ENCODE peak calls at places on chromosomes 13 and 19, in seven cellular contexts. L is IMR-90, Z is cardiac muscle cell, F is cardiac fibroblast, J is tibial artery, N is PC-9, S is right cardiac atrium. G is an unnamed sample.

GRCh38 chr13:103236213-103236612 is 170.0 kb upstream of the SLC10A2 start:
- DNase-seq in L (no peak), Z (peak; percentile 11), F (peak; percentile 49), J (no peak), N (no peak), S (no peak), G (peak; percentile 31)

GRCh38 chr19:15495151-15495550 is 13.2 kb upstream of the CYP4F22 start:
- DNase-seq in L (no peak), Z (no peak), F (no peak), J (no peak), N (no peak), S (no peak), G (no peak)

GRCh38 chr19:33687761-33688656 is 66.3 kb downstream of the CHST8 start:
- DNase-seq in L (no peak), Z (no peak), F (no peak), J (peak; percentile 15), N (no peak), S (no peak), G (no peak)

GRCh38 chr13:109385161-109385560 is 401.2 kb downstream of the IRS2 start:
- DNase-seq in L (peak; percentile 48), Z (peak; percentile 14), F (no peak), J (no peak), N (no peak), S (no peak), G (peak; percentile 69)

GRCh38 chr13:46641274-46642081 is 88.5 kb downstream of the LRCH1 start:
- DNase-seq in L (no peak), Z (peak; percentile 56), F (peak; percentile 42), J (no peak), N (no peak), S (peak; percentile 73), G (no peak)

GRCh38 chr19:19334063-19334988 is 13.7 kb downstream of the MAU2 start:
- DNase-seq in L (no peak), Z (no peak), F (no peak), J (no peak), N (no peak), S (no peak), G (no peak)

GRCh38 chr13:22285867-22286632 is 615.2 kb downstream of the FGF9 start:
- DNase-seq in L (no peak), Z (no peak), F (no peak), J (no peak), N (no peak), S (no peak), G (no peak)

GRCh38 chr19:1261512-1261862 is 7.6 kb upstream of the CIRBP start:
- DNase-seq in L (no peak), Z (no peak), F (no peak), J (no peak), N (no peak), S (peak; percentile 71), G (no peak)

GRCh38 chr19:17512574-17512939 is 1.1 kb downstream of the PGLS start:
- DNase-seq in L (no peak), Z (no peak), F (no peak), J (no peak), N (no peak), S (peak; percentile 57), G (no peak)

GRCh38 chr13:106859505-106859904 is 291.6 kb upstream of the ARGLU1 start:
- DNase-seq in L (no peak), Z (no peak), F (no peak), J (no peak), N (peak; percentile 68), S (no peak), G (no peak)

GRCh38 chr19:8129061-8129460 is 20.3 kb downstream of the FBN3 start:
- DNase-seq in L (no peak), Z (no peak), F (no peak), J (no peak), N (no peak), S (no peak), G (no peak)

GRCh38 chr19:17948967-17949930 is 16.4 kb downstream of the CCDC124 start:
- DNase-seq in L (no peak), Z (no peak), F (no peak), J (no peak), N (no peak), S (no peak), G (no peak)

GRCh38 chr13:110676511-110677204 is 29.3 kb downstream of the CARS2 start:
- DNase-seq in L (no peak), Z (no peak), F (no peak), J (no peak), N (no peak), S (no peak), G (no peak)

GRCh38 chr19:13037161-13037560 is 41.9 kb downstream of the NFIX start:
- DNase-seq in L (peak; percentile 85), Z (peak; percentile 85), F (peak; percentile 84), J (no peak), N (peak; percentile 64), S (peak; percentile 38), G (no peak)

GRCh38 chr19:51055866-51056265 is 9.0 kb downstream of the KLK13 start:
- DNase-seq in L (no peak), Z (no peak), F (no peak), J (no peak), N (no peak), S (no peak), G (no peak)

GRCh38 chr13:74406439-74406838 is 272.2 kb upstream of the KLF12 start:
- DNase-seq in L (no peak), Z (no peak), F (no peak), J (no peak), N (no peak), S (no peak), G (peak; percentile 4)

GRCh38 chr19:3471954-3472655 is 8.2 kb downstream of the SMIM24 start:
- DNase-seq in L (no peak), Z (peak; percentile 28), F (peak; percentile 32), J (no peak), N (no peak), S (peak; percentile 74), G (no peak)

GRCh38 chr13:46052314-46053161 is at the start of gene ZC3H13:
- DNase-seq in L (peak; percentile 96), Z (peak; percentile 97), F (peak; percentile 97), J (peak; percentile 96), N (peak; percentile 87), S (peak; percentile 97), G (peak; percentile 90)

GRCh38 chr19:3464797-3465235 is 15.5 kb downstream of the SMIM24 start:
- DNase-seq in L (no peak), Z (no peak), F (no peak), J (no peak), N (no peak), S (peak; percentile 60), G (no peak)

GRCh38 chr19:41928754-41929535 is 696 bp upstream of the ERFL start:
- DNase-seq in L (no peak), Z (no peak), F (no peak), J (no peak), N (no peak), S (peak; percentile 37), G (no peak)
- H3K4me3 ChIP-seq in L (peak overlapping the region; percentile 5), Z (peak overlapping the region; percentile 42), F (peak overlapping the region; percentile 9), J (peak overlapping the region; percentile 1), N (peak overlapping the region; percentile 59), S (peak overlapping the region; percentile 57), G (peak overlapping the region; percentile 44)

GRCh38 chr19:11196406-11197287 is 698 bp downstream of the KANK2 start:
- DNase-seq in L (peak; percentile 28), Z (peak; percentile 50), F (peak; percentile 44), J (no peak), N (peak; percentile 28), S (peak; percentile 87), G (no peak)

GRCh38 chr19:11195681-11196080 is 1.7 kb downstream of the KANK2 start:
- DNase-seq in L (no peak), Z (no peak), F (no peak), J (no peak), N (no peak), S (peak; percentile 2), G (no peak)

GRCh38 chr19:11194657-11195056 is 2.7 kb downstream of the KANK2 start:
- DNase-seq in L (peak; percentile 23), Z (peak; percentile 50), F (peak; percentile 43), J (no peak), N (no peak), S (peak; percentile 70), G (no peak)

GRCh38 chr19:11194173-11194572 is 3.2 kb downstream of the KANK2 start:
- DNase-seq in L (no peak), Z (no peak), F (no peak), J (no peak), N (no peak), S (no peak), G (no peak)

DNA sequence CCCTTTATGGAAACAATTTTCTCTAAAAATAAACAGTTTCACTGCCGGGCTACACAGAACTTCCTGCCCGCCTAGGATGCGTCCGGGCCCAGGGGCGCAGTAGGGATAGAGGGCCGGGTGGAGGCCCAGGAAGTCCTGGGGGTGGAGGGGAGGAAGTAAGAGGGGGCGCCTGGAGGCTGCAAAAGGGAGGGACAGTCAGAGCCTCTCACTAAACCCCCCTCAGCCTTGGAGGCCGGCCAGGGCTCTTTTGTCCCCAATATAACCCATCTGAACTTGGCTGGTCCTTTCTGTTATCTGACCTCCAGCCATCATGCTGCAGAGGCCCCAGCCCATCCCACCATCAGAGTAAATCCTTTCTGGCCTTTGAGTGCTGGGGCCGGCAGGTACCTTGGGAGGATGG is 2.2 kb downstream of the KANK2 start:
- DNase-seq in L (peak; percentile 17), Z (no peak), F (peak; percentile 35), J (no peak), N (no peak), S (peak; percentile 79), G (no peak)
- H3K4me3 ChIP-seq in L (peak overlapping the region; percentile 54), Z (no peak overlapping the region), F (peak overlapping the region; percentile 90), J (peak overlapping the region; percentile 98), N (no peak overlapping the region), S (peak overlapping the region; percentile 50), G (peak overlapping the region; percentile 91)

GRCh38 chr19:10104665-10105221 is 1.4 kb upstream of the PPAN start:
- DNase-seq in L (no peak), Z (no peak), F (no peak), J (no peak), N (no peak), S (peak; percentile 56), G (no peak)
- H3K4me3 ChIP-seq in L (no peak overlapping the region), Z (no peak overlapping the region), F (no peak overlapping the region), J (no peak overlapping the region), N (no peak overlapping the region), S (no peak overlapping the region), G (no peak overlapping the region)

GRCh38 chr13:85519363-85519762 is 279.9 kb downstream of the SLITRK6 start:
- DNase-seq in L (no peak), Z (no peak), F (no peak), J (no peak), N (no peak), S (no peak), G (no peak)
- H3K4me3 ChIP-seq in L (no peak overlapping the region), Z (no peak overlapping the region), F (no peak overlapping the region), J (no peak overlapping the region), N (no peak overlapping the region), S (no peak overlapping the region), G (no peak overlapping the region)

GRCh38 chr19:38861368-38861767 is 11.6 kb upstream of the HNRNPL start:
- DNase-seq in L (no peak), Z (no peak), F (no peak), J (no peak), N (no peak), S (no peak), G (no peak)
- H3K4me3 ChIP-seq in L (no peak overlapping the region), Z (no peak overlapping the region), F (no peak overlapping the region), J (no peak overlapping the region), N (no peak overlapping the region), S (no peak overlapping the region), G (no peak overlapping the region)

DNA sequence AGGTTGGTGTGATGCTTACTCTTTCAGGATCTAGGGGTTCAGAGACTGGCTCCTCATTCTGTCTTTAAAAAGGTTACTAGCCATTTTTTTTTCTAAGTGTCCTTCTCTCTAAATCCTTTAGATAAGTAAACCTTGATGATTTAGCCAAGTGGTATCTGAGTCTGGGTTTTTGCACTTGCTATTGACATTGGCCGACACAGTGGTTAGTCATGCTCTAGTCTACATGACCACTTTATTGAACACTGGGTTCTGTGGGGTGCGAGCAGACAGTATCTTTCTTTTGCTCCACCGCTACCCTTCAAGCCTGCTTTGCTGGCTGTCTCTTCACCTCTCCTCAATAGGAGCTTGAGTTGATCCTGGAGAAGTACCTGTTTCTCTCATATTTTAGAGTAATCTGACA is 6.2 kb upstream of the NUP58 start:
- DNase-seq in L (peak; percentile 38), Z (no peak), F (no peak), J (no peak), N (no peak), S (no peak), G (no peak)
- H3K4me3 ChIP-seq in L (no peak overlapping the region), Z (no peak overlapping the region), F (no peak overlapping the region), J (no peak overlapping the region), N (no peak overlapping the region), S (no peak overlapping the region), G (no peak overlapping the region)

G was measured in skeletal muscle cell.